ENCODE peak calls at places on chromosomes 2 and 18, in seven cellular contexts. D is osteoblast; H is upper lobe of right lung; R is WERI-Rb-1; W is adrenal gland; P is upper lobe of left lung; T is CD8-positive, alpha-beta T cell. E is an unnamed sample.
A peak's percentile ranks its signal among the peaks of the same experiment; 100 is the strongest.

GRCh38 chr2:231062776-231063175 is 6.1 kb downstream of the PSMD1 start:
- DNase-seq in D (no peak), W (no peak), R (no peak), T (no peak), P (no peak), H (no peak), E (no peak)

GRCh38 chr18:2104620-2105462 is 466.5 kb downstream of the METTL4 start:
- DNase-seq in P (peak; percentile 26), D (no peak), T (no peak), H (peak; percentile 75), W (peak; percentile 60), R (peak; percentile 51), E (no peak)

GRCh38 chr18:28088477-28088876 is 88.5 kb downstream of the CDH2 start:
- DNase-seq in P (no peak), R (no peak), H (no peak), W (no peak), D (no peak), T (no peak), E (no peak)

GRCh38 chr2:197090713-197091367 is 164.3 kb upstream of the PGAP1 start:
- DNase-seq in R (no peak), T (no peak), W (no peak), D (no peak), P (peak; percentile 9), H (no peak), E (no peak)

GRCh38 chr18:58541137-58541788 is 87.6 kb downstream of the ALPK2 start:
- DNase-seq in W (no peak), H (no peak), P (no peak), T (no peak), R (peak; percentile 80), D (no peak), E (no peak)

GRCh38 chr2:51638811-51639210 is 606.9 kb upstream of the NRXN1 start:
- DNase-seq in R (no peak), W (no peak), P (no peak), T (no peak), H (no peak), D (no peak), E (no peak)

GRCh38 chr18:3966246-3966984 is 488.7 kb downstream of the DLGAP1 start:
- DNase-seq in D (no peak), W (no peak), P (no peak), R (no peak), T (no peak), H (no peak), E (no peak)

GRCh38 chr2:169452080-169452479 is 27.2 kb upstream of the BBS5 start:
- DNase-seq in R (peak; percentile 29), W (no peak), P (no peak), D (no peak), T (no peak), H (no peak), E (no peak)

GRCh38 chr2:196702641-196703040 is 63.1 kb downstream of the CCDC150 start:
- DNase-seq in D (no peak), R (no peak), T (no peak), W (no peak), H (no peak), P (no peak), E (no peak)

GRCh38 chr2:163132850-163133249 is 294.3 kb upstream of the KCNH7 start:
- DNase-seq in W (no peak), H (no peak), P (no peak), T (no peak), D (no peak), R (no peak), E (no peak)

GRCh38 chr2:227717687-227718567 is at the start of gene SLC19A3:
- DNase-seq in T (no peak), P (peak; percentile 97), R (peak; percentile 29), W (peak; percentile 85), H (peak; percentile 93), D (peak; percentile 90), E (peak; percentile 91)

GRCh38 chr18:56168049-56168781 is 470.2 kb downstream of the TXNL1 start:
- DNase-seq in T (no peak), D (peak; percentile 32), W (peak; percentile 59), P (no peak), H (no peak), R (no peak), E (no peak)

GRCh38 chr2:196167666-196168065 is 3.7 kb downstream of the STK17B start:
- DNase-seq in H (no peak), T (no peak), R (no peak), W (no peak), D (no peak), P (no peak), E (no peak)

GRCh38 chr2:164920430-164920829 is 34.9 kb downstream of the SLC38A11 start:
- DNase-seq in T (no peak), P (no peak), R (no peak), W (no peak), H (no peak), D (peak; percentile 75), E (no peak)

GRCh38 chr18:75698861-75699260 is 271.4 kb upstream of the SMIM21 start:
- DNase-seq in D (no peak), R (no peak), T (no peak), P (no peak), H (no peak), W (no peak), E (no peak)

GRCh38 chr2:165582409-165582808 is 112.9 kb downstream of the CSRNP3 start:
- DNase-seq in D (peak; percentile 84), W (peak; percentile 56), R (no peak), T (no peak), P (no peak), H (no peak), E (no peak)

GRCh38 chr18:36688020-36688965 is 140.5 kb downstream of the TPGS2 start:
- DNase-seq in D (peak; percentile 92), H (no peak), W (peak; percentile 91), P (no peak), T (peak; percentile 4), R (peak; percentile 75), E (no peak)

GRCh38 chr2:240624011-240624949 is 1.0 kb upstream of the GPR35 start:
- DNase-seq in H (peak; percentile 63), P (peak; percentile 70), R (peak; percentile 6), W (no peak), T (no peak), D (peak; percentile 78), E (no peak)

GRCh38 chr18:52341617-52342381 is 1.8 kb downstream of the DCC start:
- DNase-seq in T (no peak), H (no peak), W (no peak), R (peak; percentile 63), P (peak; percentile 80), D (no peak), E (no peak)

GRCh38 chr2:130975729-130976128 is 117.5 kb downstream of the FAM168B start:
- DNase-seq in H (no peak), P (no peak), R (no peak), T (no peak), W (no peak), D (no peak), E (no peak)

GRCh38 chr18:22936515-22936914 is 3.4 kb downstream of the RBBP8 start:
- DNase-seq in R (no peak), D (peak; percentile 47), T (no peak), H (no peak), W (no peak), P (no peak), E (no peak)

GRCh38 chr18:22933206-22933957 is at the start of gene RBBP8:
- DNase-seq in D (peak; percentile 96), H (peak; percentile 92), P (peak; percentile 97), W (peak; percentile 86), R (peak; percentile 91), T (peak; percentile 64), E (no peak)

GRCh38 chr18:22933958-22934423 is 863 bp downstream of the RBBP8 start:
- DNase-seq in H (no peak), T (no peak), R (no peak), D (peak; percentile 59), P (no peak), W (no peak), E (no peak)

GRCh38 chr18:22934789-22935188 is 1.7 kb downstream of the RBBP8 start:
- DNase-seq in D (no peak), W (no peak), R (no peak), P (no peak), H (no peak), T (no peak), E (no peak)

GRCh38 chr18:22935431-22935830 is 2.3 kb downstream of the RBBP8 start:
- DNase-seq in D (no peak), P (no peak), H (no peak), R (no peak), W (no peak), T (no peak), E (no peak)
- H3K4me3 ChIP-seq in D (no peak overlapping the region), P (no peak overlapping the region), H (no peak overlapping the region), R (no peak overlapping the region), W (no peak overlapping the region), T (no peak overlapping the region), E (no peak overlapping the region)

DNA sequence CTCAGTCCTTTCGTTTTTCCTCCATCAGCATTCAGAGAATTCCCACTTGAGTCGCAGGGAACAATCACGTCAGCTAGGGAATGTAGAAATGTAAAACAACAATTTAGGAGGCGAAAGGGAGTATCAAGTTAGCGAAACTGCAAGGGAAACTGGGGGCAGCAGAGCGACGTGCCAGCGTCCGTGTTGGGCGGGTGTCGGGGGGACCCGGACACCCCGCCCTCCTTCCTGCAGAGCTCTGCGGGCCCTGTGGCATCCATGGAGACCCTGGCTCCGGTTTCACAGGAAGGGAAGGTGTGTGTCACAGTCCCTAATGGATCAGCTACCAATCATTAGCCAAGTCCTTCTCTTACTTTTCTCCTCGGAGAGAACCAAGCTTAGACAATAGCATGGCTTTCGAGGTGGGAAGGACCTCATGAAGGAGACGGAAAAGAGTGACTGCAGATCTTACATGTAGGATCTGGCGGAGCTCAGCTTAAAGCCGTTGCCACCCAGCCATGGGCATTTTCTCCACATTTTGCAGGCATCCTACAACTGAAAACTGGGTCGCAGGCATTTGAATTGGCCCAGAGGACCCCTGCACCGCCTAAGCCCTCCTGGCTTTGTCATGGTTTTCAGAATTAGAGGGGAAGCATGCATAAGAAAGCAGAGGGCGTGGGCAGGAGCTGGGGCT is 33.7 kb downstream of the SOX11 start:
- DNase-seq in H (no peak), D (no peak), P (no peak), R (no peak), W (no peak), T (no peak), E (peak; percentile 49)
- TF ChIP-seq CTCF in H (no peak), D (no peak), P (no peak), R (no peak), W (no peak), T (no peak), E (no peak)

DNA sequence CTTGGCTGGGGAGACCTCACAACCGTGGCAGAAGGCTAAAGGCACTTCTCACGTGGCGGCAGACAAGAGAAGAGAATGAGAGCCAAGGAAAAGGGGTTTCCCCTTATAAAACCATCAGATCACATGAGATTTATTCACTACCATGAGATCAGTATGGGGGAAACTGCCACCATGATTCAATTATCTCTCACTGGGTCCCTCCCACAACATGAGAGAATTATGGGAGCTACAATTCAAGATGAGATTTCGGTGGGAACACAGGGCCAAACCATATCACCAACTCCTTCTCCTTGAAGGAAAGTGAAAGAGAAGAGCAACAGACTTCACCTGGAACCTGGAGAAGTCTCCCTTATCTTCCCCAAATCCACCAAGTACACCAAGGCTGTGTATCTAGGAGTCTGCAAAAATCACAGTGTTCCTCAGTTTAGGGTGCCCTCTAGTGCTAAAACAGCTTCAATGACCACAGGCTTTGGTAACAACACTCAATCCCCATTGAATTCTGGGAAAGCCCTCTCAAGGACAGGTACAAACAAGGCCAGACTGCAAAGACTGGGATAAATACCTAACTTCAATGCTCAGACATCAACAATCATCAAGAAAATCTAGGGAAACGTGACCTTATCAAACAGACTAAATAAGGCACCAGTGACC is 148.8 kb upstream of the SRD5A2 start:
- DNase-seq in H (no peak), R (no peak), W (no peak), T (no peak), D (peak; percentile 8), P (no peak), E (no peak)
- H3K36me3 ChIP-seq in H (no peaks in the 10 kb centered on the region), R (no peaks in the 10 kb centered on the region), W (no peaks in the 10 kb centered on the region), T (no peaks in the 10 kb centered on the region), D (no peaks in the 10 kb centered on the region), P (no peaks in the 10 kb centered on the region), E (no peaks in the 10 kb centered on the region)

GRCh38 chr2:152623775-152624174 is 93.5 kb downstream of the PRPF40A start:
- DNase-seq in T (no peak), R (no peak), W (no peak), D (no peak), H (no peak), P (no peak), E (no peak)
- H3K4me3 ChIP-seq in T (no peak overlapping the region), R (no peak overlapping the region), W (no peak overlapping the region), D (no peak overlapping the region), H (no peak overlapping the region), P (no peak overlapping the region), E (no peak overlapping the region)